ENCODE peak calls at places on chromosomes 7 and 10, in four cellular contexts. G is H1, Q is WTC11, I is K562. T is an unnamed sample.

GRCh38 chr7:137287651-137288258 is 55.8 kb downstream of the PTN start:
- DNase-seq in G (no peak), I (no peak), Q (peak; percentile 14), T (no peak)

GRCh38 chr7:134873253-134873652 is 93.8 kb downstream of the CALD1 start:
- DNase-seq in Q (no peak), I (no peak), G (no peak), T (no peak)

GRCh38 chr10:35265435-35265834 is 70.9 kb upstream of the CCNY start:
- DNase-seq in I (no peak), Q (no peak), G (no peak), T (no peak)

GRCh38 chr10:79382491-79382941 is 35.2 kb downstream of the PPIF start:
- DNase-seq in G (no peak), Q (no peak), I (no peak), T (no peak)

GRCh38 chr10:1380075-1380793 is 324.0 kb downstream of the WDR37 start:
- DNase-seq in G (no peak), I (no peak), Q (no peak), T (peak; percentile 10)

GRCh38 chr7:2521952-2522591 is 2.5 kb downstream of the LFNG start:
- DNase-seq in G (no peak), I (no peak), Q (no peak), T (no peak)

GRCh38 chr7:156764016-156764669 is 123.6 kb downstream of the RNF32 start:
- DNase-seq in Q (peak; percentile 56), G (no peak), I (peak; percentile 68), T (peak; percentile 79)

GRCh38 chr7:106289848-106290247 is 5.1 kb upstream of the NAMPT start:
- DNase-seq in Q (no peak), I (no peak), G (no peak), T (no peak)

GRCh38 chr7:55496906-55497305 is 75.4 kb downstream of the VOPP1 start:
- DNase-seq in Q (no peak), I (no peak), G (no peak), T (no peak)

GRCh38 chr7:140754506-140754905 is 58.0 kb downstream of the NDUFB2 start:
- DNase-seq in G (no peak), Q (no peak), I (no peak), T (no peak)

GRCh38 chr10:92901819-92902234 is 53.5 kb downstream of the EXOC6 start:
- DNase-seq in G (no peak), I (no peak), Q (no peak), T (no peak)

GRCh38 chr7:76314042-76314721 is 11.7 kb downstream of the HSPB1 start:
- DNase-seq in I (peak; percentile 95), G (peak; percentile 95), Q (peak; percentile 99), T (peak; percentile 97)

GRCh38 chr10:10403762-10404161 is 613.9 kb upstream of the CELF2 start:
- DNase-seq in G (no peak), I (no peak), Q (no peak), T (no peak)

GRCh38 chr10:88017781-88018180 is 154.4 kb downstream of the PTEN start:
- DNase-seq in I (no peak), Q (no peak), G (no peak), T (no peak)

GRCh38 chr7:44048031-44048795 is 3.7 kb downstream of the DBNL start:
- DNase-seq in Q (no peak), I (no peak), G (no peak), T (no peak)

GRCh38 chr7:44044315-44045225 is at the start of gene DBNL:
- DNase-seq in Q (peak; percentile 96), G (peak; percentile 44), I (peak; percentile 81), T (peak; percentile 99)

GRCh38 chr7:44043902-44044301 is 600 bp upstream of the DBNL start:
- DNase-seq in I (no peak), G (no peak), Q (no peak), T (no peak)

GRCh38 chr7:44046321-44047061 is 2.0 kb downstream of the DBNL start:
- DNase-seq in Q (no peak), I (no peak), G (no peak), T (no peak)

GRCh38 chr7:44045226-44046014 is 918 bp downstream of the DBNL start:
- DNase-seq in G (no peak), I (peak; percentile 16), Q (no peak), T (no peak)
- TF ChIP-seq TEAD4 in G (no peak), I (no peak), Q (no peak), T (no peak)

DNA sequence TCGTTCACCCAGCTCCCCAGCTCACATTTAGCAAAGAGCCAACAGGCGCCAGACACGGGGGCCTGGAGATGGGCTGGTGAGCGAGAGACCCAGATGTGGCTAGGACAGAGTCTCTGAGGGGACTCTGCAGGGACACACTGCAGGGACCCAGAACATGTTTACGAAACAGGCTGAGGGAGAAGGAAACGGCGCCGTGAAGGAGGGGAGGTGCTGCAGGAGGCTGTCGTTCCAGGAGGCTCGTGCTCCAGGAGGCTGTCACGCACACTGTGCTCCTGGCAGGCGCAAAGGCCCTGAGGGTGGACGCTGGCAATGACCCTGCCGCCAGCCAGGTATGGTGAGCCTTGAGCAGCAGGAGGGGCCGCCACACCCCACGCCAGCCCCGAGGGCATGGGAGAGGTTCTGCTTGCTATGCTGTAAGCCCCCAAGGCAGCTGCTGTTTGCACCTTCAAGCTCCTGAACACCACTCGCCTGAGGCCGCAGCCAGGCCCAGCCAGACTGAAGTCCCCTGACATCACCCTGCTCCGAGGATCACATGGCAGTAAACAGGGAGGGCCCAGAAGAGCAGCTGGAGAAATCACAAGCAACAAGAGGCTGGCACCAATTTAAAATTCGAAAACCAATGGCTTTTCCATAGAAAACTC is 27.3 kb downstream of the ADAP1 start:
- DNase-seq in G (no peak), I (no peak), Q (peak; percentile 10), T (no peak)
- TF ChIP-seq TEAD4 in G (no peak), I (no peak), Q (no peak), T (no peak)

GRCh38 chr7:28700790-28701203 is 257.3 kb downstream of the TRIL start:
- DNase-seq in Q (no peak), G (no peak), I (no peak), T (no peak)

GRCh38 chr7:28698744-28699291 is 259.3 kb downstream of the TRIL start:
- DNase-seq in I (no peak), G (no peak), Q (no peak), T (no peak)

GRCh38 chr7:28701731-28702130 is 256.4 kb downstream of the TRIL start:
- DNase-seq in G (no peak), I (no peak), Q (no peak), T (no peak)

GRCh38 chr7:28697898-28698563 is 260.1 kb downstream of the TRIL start:
- DNase-seq in Q (no peak), G (no peak), I (no peak), T (no peak)

DNA sequence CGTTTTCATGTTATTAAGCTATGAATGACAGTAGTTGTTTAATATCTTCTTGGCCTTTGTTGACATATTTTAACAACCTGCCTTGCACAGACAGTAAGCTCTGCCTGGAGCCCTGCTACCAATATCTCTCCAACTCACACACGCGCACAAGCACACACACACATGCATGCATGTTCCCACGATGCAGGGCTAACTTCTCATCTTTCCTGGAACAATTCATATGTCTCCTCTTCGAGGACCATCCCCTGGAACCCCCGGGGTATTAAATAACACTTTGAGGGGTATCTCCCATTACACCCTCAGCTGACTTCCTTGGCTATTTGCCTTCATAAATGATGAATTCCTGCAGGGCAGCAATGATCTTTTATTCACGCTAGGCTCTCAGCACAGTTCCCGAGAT is 258.0 kb downstream of the TRIL start:
- DNase-seq in I (no peak), Q (no peak), G (no peak), T (no peak)
- TF ChIP-seq TEAD4 in I (no peak), Q (no peak), G (no peak), T (no peak)

GRCh38 chr7:66185680-66186187 is 19.4 kb upstream of the TPST1 start:
- DNase-seq in I (no peak), G (no peak), Q (no peak), T (no peak)

GRCh38 chr7:66188645-66189044 is 16.5 kb upstream of the TPST1 start:
- DNase-seq in I (no peak), G (no peak), Q (no peak), T (no peak)

GRCh38 chr7:66189695-66190503 is 15.2 kb upstream of the TPST1 start:
- DNase-seq in G (no peak), I (no peak), Q (no peak), T (no peak)

GRCh38 chr7:66186991-66187390 is 18.1 kb upstream of the TPST1 start:
- DNase-seq in G (no peak), Q (no peak), I (no peak), T (no peak)

DNA sequence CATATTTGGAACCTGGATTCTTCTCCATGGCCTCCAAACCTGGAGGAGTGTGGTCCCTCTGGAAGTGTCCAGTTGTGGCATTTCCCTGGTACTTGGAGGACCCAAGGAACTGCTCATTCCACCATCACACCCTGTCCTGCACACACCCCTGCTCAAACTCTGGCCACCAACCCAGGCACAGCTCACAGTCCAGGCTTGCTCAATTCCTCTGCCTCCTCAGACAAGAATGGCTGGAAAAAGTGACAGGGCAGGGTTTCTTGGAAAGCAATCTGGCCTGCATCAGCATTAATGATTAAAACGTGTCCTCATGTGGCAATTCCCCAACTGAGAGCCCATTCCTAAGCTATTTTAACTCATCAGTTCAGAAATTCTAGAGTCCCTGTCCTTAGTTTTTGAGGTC is 17.2 kb upstream of the TPST1 start:
- DNase-seq in Q (no peak), I (no peak), G (no peak), T (no peak)
- TF ChIP-seq TEAD4 in Q (no peak), I (no peak), G (no peak), T (no peak)

T was measured in SK-N-SH.